ENCODE peak calls at places on chromosomes 6 and 20, in four cellular contexts. I is transverse colon, U is HCT116, S is lower leg skin. E is an unnamed sample.
A peak's percentile ranks its signal among the peaks of the same experiment; 100 is the strongest.

GRCh38 chr6:8940356-8940755 is 505.0 kb upstream of the SLC35B3 start:
- DNase-seq in U (no peak), S (no peak), I (no peak), E (no peak)

GRCh38 chr6:40882321-40882720 is 156.7 kb downstream of the UNC5CL start:
- DNase-seq in U (no peak), S (no peak), I (no peak), E (no peak)

GRCh38 chr20:12482661-12483060 is 526.1 kb upstream of the SPTLC3 start:
- DNase-seq in I (no peak), S (no peak), U (no peak), E (no peak)

GRCh38 chr20:35273449-35274171 is 4.3 kb downstream of the MMP24OS start:
- DNase-seq in I (no peak), U (no peak), S (no peak), E (no peak)

GRCh38 chr6:38996676-38997075 is 51.9 kb upstream of the GLP1R start:
- DNase-seq in U (no peak), S (no peak), I (no peak), E (no peak)

GRCh38 chr6:110958332-110959192 is at the start of gene GTF3C6:
- DNase-seq in S (peak; percentile 90), I (peak; percentile 94), U (peak; percentile 56), E (peak; percentile 88)

GRCh38 chr6:46637145-46637544 is 15.5 kb downstream of the CYP39A1 start:
- DNase-seq in S (peak; percentile 60), U (no peak), I (no peak), E (no peak)

GRCh38 chr6:123526128-123526527 is 110.6 kb downstream of the TRDN start:
- DNase-seq in U (no peak), S (no peak), I (no peak), E (no peak)

GRCh38 chr20:33791959-33792597 is 19.1 kb upstream of the CHMP4B start:
- DNase-seq in U (no peak), I (peak; percentile 69), S (no peak), E (no peak)

GRCh38 chr20:33753763-33754162 is 22.0 kb downstream of the ZNF341 start:
- DNase-seq in S (no peak), I (no peak), U (no peak), E (no peak)

GRCh38 chr6:66638099-66638498 is 931.1 kb upstream of the EYS start:
- DNase-seq in U (no peak), S (no peak), I (no peak), E (no peak)

GRCh38 chr6:137866200-137866913 is 702 bp upstream of the TNFAIP3 start:
- DNase-seq in U (no peak), I (no peak), S (peak; percentile 57), E (peak; percentile 42)

GRCh38 chr6:168116446-168116974 is 37.5 kb upstream of the FRMD1 start:
- DNase-seq in S (no peak), I (no peak), U (no peak), E (no peak)

GRCh38 chr20:47493175-47493953 is 8.3 kb upstream of the NCOA3 start:
- DNase-seq in U (peak; percentile 36), I (peak; percentile 93), S (peak; percentile 91), E (peak; percentile 87)

GRCh38 chr6:98947411-98948292 is at the start of gene FBXL4:
- DNase-seq in S (peak; percentile 68), I (peak; percentile 90), U (peak; percentile 77), E (peak; percentile 83)

GRCh38 chr6:686528-686927 is 6.4 kb downstream of the EXOC2 start:
- DNase-seq in U (no peak), I (no peak), S (no peak), E (no peak)

GRCh38 chr20:40954521-40955165 is 74.0 kb upstream of the TOP1 start:
- DNase-seq in S (no peak), I (no peak), U (no peak), E (no peak)

DNA sequence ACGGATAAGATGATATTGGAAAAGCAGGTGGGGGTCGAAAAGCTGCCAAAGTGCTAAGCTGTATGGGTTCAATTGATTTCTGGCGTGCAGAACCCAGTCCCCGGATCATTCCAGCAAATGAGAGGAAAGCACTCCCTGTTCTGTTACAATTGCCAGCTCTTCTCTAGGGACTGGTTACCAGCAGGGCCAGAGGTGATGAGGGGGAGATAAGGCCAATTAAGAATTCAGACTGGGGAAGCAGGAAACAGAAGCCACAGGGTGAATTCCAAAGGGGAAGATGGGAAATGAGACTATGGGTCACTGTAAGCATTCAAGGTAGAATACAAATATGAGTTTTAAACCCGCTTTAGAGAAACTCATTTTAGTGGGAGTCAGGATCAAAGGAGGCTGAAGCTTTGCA is 349.4 kb upstream of the MAP3K7 start:
- DNase-seq in U (no peak), S (no peak), I (no peak), E (no peak)
- TF ChIP-seq POLR2A in U (no peak), S (no peak), I (no peak), E (no peak)

DNA sequence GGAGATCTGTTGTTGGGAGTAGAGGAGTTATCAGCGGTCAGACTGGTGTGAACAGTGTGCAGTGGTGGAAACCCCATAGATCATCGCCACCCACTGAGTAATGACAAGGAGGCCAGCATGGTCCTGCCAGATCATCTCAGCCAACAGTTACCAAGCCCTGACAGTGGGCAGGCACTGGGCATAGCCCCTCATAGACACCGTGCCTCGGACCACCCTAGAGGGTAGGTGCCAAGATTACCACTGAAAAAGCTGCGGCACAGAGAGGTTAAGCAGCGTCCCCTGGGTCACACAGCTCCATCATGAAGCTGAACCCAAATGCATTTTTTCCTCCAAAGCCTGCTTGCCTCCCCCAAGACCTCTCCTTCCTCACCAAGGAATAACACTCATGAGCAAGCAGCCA is 21.5 kb upstream of the BMP7 start:
- DNase-seq in U (no peak), S (no peak), I (no peak), E (no peak)
- TF ChIP-seq POLR2A in U (no peak), S (no peak), I (no peak), E (no peak)

DNA sequence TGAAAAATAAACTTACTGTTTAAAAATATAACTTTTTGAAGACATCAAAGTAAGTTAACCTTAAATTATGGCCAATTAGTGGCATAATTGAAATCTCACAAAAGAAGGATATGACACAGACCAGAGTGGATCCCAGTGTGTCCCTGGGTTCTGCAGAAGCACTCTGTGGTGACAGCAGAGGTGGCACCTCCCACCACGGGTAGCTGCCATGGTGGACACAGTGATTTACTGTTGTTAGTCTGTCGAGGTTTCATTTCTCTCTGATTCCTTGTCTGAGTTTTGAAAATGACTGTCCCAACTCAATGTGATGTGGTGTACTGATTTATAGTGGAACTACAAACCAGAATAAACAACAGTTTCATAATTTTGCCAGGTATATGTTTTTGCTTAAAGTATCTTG is 76.5 kb downstream of the TULP4 start:
- DNase-seq in U (no peak), I (no peak), S (no peak), E (no peak)
- TF ChIP-seq POLR2A in U (no peak), I (no peak), S (no peak), E (no peak)

GRCh38 chr6:73391735-73392134 is 2.9 kb upstream of the DDX43 start:
- DNase-seq in U (no peak), I (no peak), S (no peak), E (no peak)

GRCh38 chr6:73389854-73390253 is 4.8 kb upstream of the DDX43 start:
- DNase-seq in U (no peak), I (peak; percentile 14), S (no peak), E (no peak)

GRCh38 chr6:73395875-73396274 is 1.2 kb downstream of the DDX43 start:
- DNase-seq in U (no peak), I (no peak), S (no peak), E (no peak)

GRCh38 chr6:73393278-73393677 is 1.4 kb upstream of the DDX43 start:
- DNase-seq in S (no peak), U (no peak), I (no peak), E (no peak)

GRCh38 chr6:73394577-73395354 is at the start of gene DDX43:
- DNase-seq in I (peak; percentile 45), S (peak; percentile 27), U (no peak), E (peak; percentile 15)
- TF ChIP-seq POLR2A in I (no peak), S (no peak), U (no peak), E (no peak)

DNA sequence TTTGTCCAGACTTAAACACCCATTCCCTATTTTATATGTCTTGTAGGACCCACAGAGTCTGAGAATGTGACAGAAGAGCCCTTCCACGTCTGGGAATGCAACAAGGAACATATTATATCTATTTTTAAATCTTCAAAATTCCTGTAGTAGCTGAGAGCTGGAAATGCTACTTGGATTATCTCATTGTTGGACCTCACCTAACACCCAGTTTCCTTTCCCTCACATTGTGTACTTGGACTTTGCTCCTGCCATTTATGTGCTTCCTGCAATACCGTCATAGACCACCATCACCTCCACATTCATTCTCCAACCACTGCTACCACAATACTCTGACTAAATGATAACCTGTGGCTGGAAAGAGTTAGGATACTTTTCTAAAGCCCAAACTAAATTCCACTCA is 335.4 kb downstream of the COL12A1 start:
- DNase-seq in U (peak; percentile 7), I (peak; percentile 23), S (no peak), E (no peak)
- TF ChIP-seq POLR2A in U (no peak), I (no peak), S (no peak), E (no peak)

GRCh38 chr6:95578106-95578410 is 723 bp downstream of the MANEA start:
- DNase-seq in I (no peak), U (no peak), S (no peak), E (no peak)

GRCh38 chr6:95574811-95575210 is 2.5 kb upstream of the MANEA start:
- DNase-seq in U (no peak), I (no peak), S (no peak), E (no peak)

GRCh38 chr6:95576218-95576617 is 1.1 kb upstream of the MANEA start:
- DNase-seq in S (no peak), I (no peak), U (no peak), E (no peak)

GRCh38 chr6:95576621-95577316 is 566 bp upstream of the MANEA start:
- DNase-seq in S (no peak), I (no peak), U (no peak), E (no peak)

DNA sequence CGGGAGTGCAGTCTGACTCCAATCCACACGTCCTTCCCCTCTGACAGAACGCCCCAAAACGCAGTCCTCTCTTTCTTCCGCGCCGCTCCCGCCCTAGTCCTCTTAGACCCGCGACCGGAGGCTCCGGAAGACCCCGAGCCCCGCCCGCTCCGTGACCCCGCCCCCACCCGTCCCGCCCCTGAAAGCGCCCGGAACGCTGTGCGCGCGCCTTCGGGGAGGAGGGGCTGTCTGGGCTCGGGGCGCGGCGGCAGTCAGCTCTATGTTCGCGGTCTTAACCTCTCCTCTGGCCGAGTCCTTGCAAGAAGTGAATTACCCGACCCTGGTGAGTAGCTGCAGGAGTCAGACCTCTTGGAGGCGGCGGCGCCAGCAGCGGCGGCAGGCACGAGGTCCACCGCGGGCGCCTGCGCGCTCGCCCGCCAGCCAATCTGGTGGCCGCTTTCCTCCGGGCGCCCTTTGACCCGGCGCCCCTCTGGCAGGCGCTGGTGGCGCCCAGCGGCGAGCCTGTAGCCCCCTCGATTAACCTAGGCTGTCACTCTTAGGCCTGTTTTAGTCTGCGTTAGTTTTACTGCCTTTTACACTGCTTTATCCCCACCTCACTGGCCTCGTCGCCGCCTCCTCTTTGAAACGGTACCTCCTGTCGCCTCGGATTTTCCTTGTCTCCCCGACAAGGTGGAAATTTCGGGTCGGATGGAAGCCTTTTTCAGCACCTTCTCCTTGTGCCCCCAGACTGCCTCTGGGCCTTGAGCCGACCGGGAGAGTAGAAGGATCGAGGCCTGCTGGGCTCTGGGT is at the start of gene MANEA:
- DNase-seq in S (peak; percentile 78), U (peak; percentile 57), I (peak; percentile 81), E (peak; percentile 78)
- TF ChIP-seq POLR2A in S (no peak), U (peak; percentile 70), I (peak; percentile 52), E (peak; percentile 45)

E was measured in gastrocnemius medialis.